ENCODE peak calls at places on chromosomes 7 and 10, in six cellular contexts. E is GM12878, G is GM12865, S is MCF 10A, V is A549, U is posterior vena cava. L is an unnamed sample.

GRCh38 chr10:79384773-79385391 is 37.6 kb downstream of the PPIF start:
- DNase-seq in E (no peak), G (no peak), S (no peak), V (no peak), U (peak; percentile 47), L (no peak)

GRCh38 chr10:116602648-116603400 is 12.1 kb downstream of the PNLIPRP1 start:
- DNase-seq in E (no peak), G (no peak), S (no peak), V (no peak), U (no peak), L (no peak)

GRCh38 chr7:826230-826905 is 5.9 kb upstream of the SUN1 start:
- DNase-seq in E (no peak), G (no peak), S (no peak), V (no peak), U (peak; percentile 72), L (no peak)

GRCh38 chr7:28955723-28956607 is 2.2 kb downstream of the TRIL start:
- DNase-seq in E (no peak), G (no peak), S (peak; percentile 50), V (peak; percentile 33), U (peak; percentile 92), L (peak; percentile 78)

GRCh38 chr10:12165036-12165435 is 30.7 kb downstream of the NUDT5 start:
- DNase-seq in E (no peak), G (no peak), S (no peak), V (no peak), U (no peak), L (no peak)

GRCh38 chr10:3093996-3094395 is 26.6 kb downstream of the PFKP start:
- DNase-seq in E (no peak), G (no peak), S (no peak), V (no peak), U (peak; percentile 80), L (no peak)

GRCh38 chr7:136086712-136087111 is 109.6 kb upstream of the MTPN start:
- DNase-seq in E (peak; percentile 30), G (peak; percentile 24), S (peak; percentile 79), V (peak; percentile 76), U (peak; percentile 71), L (peak; percentile 75)

GRCh38 chr7:41628926-41629325 is 74.0 kb downstream of the INHBA start:
- DNase-seq in E (no peak), G (no peak), S (peak; percentile 8), V (no peak), U (no peak), L (peak; percentile 42)

GRCh38 chr7:158649279-158649678 is 55.3 kb downstream of the NCAPG2 start:
- DNase-seq in E (no peak), G (no peak), S (peak; percentile 80), V (peak; percentile 69), U (no peak), L (peak; percentile 72)

GRCh38 chr7:94450044-94450697 is 55.5 kb downstream of the COL1A2 start:
- DNase-seq in E (no peak), G (no peak), S (no peak), V (no peak), U (no peak), L (no peak)

GRCh38 chr10:33211123-33211878 is 123.2 kb downstream of the NRP1 start:
- DNase-seq in E (no peak), G (peak; percentile 20), S (peak; percentile 55), V (no peak), U (peak; percentile 87), L (no peak)

GRCh38 chr10:13716161-13717071 is 129.7 kb downstream of the PRPF18 start:
- DNase-seq in E (no peak), G (no peak), S (peak; percentile 5), V (no peak), U (no peak), L (no peak)

GRCh38 chr7:6652446-6653011 is 15.4 kb downstream of the ZNF316 start:
- DNase-seq in E (no peak), G (no peak), S (no peak), V (no peak), U (peak; percentile 67), L (no peak)

GRCh38 chr7:94064541-94065191 is 60.5 kb upstream of the BET1 start:
- DNase-seq in E (no peak), G (no peak), S (no peak), V (no peak), U (no peak), L (no peak)

GRCh38 chr7:79653136-79653631 is 199.7 kb upstream of the MAGI2 start:
- DNase-seq in E (no peak), G (no peak), S (no peak), V (no peak), U (no peak), L (no peak)

GRCh38 chr7:18458830-18459229 is 36.7 kb upstream of the HDAC9 start:
- DNase-seq in E (no peak), G (peak; percentile 21), S (peak; percentile 48), V (no peak), U (no peak), L (peak; percentile 95)

GRCh38 chr7:1224093-1224702 is 8.5 kb upstream of the UNCX start:
- DNase-seq in E (no peak), G (no peak), S (no peak), V (no peak), U (no peak), L (no peak)

GRCh38 chr7:44964384-44964830 is 14.4 kb downstream of the MYO1G start:
- DNase-seq in E (no peak), G (no peak), S (no peak), V (peak; percentile 36), U (peak; percentile 34), L (no peak)

GRCh38 chr7:496528-497295 is 22.9 kb downstream of the PDGFA start:
- DNase-seq in E (no peak), G (no peak), S (peak; percentile 40), V (no peak), U (peak; percentile 73), L (no peak)

GRCh38 chr10:50447691-50448090 is 176.1 kb downstream of the SGMS1 start:
- DNase-seq in E (no peak), G (no peak), S (no peak), V (no peak), U (no peak), L (no peak)

GRCh38 chr7:95246935-95247370 is 77.4 kb downstream of the PON1 start:
- DNase-seq in E (peak; percentile 5), G (peak; percentile 67), S (peak; percentile 79), V (peak; percentile 89), U (no peak), L (peak; percentile 73)

GRCh38 chr7:77444123-77444522 is 28.0 kb upstream of the GSAP start:
- DNase-seq in E (no peak), G (no peak), S (no peak), V (no peak), U (no peak), L (no peak)

GRCh38 chr7:17298840-17299476 is 506 bp downstream of the AHR start:
- DNase-seq in E (no peak), G (peak; percentile 61), S (no peak), V (peak; percentile 39), U (peak; percentile 86), L (peak; percentile 54)

GRCh38 chr7:47252706-47253105 is 329.2 kb downstream of the TNS3 start:
- DNase-seq in E (no peak), G (no peak), S (no peak), V (no peak), U (no peak), L (peak; percentile 7)

GRCh38 chr10:124146491-124146890 is 53.1 kb upstream of the CHST15 start:
- DNase-seq in E (no peak), G (no peak), S (no peak), V (no peak), U (no peak), L (no peak)

GRCh38 chr10:114397651-114398145 is 6.6 kb downstream of the AFAP1L2 start:
- DNase-seq in E (no peak), G (peak; percentile 33), S (no peak), V (no peak), U (no peak), L (peak; percentile 29)

GRCh38 chr7:43565786-43566185 is 17.1 kb upstream of the STK17A start:
- DNase-seq in E (no peak), G (no peak), S (no peak), V (no peak), U (no peak), L (no peak)

GRCh38 chr10:30351502-30351901 is 2.4 kb upstream of the MTPAP start:
- DNase-seq in E (no peak), G (no peak), S (no peak), V (no peak), U (no peak), L (no peak)

GRCh38 chr10:112666070-112666469 is 219.1 kb downstream of the VTI1A start:
- DNase-seq in E (no peak), G (no peak), S (no peak), V (no peak), U (no peak), L (no peak)

GRCh38 chr10:17452060-17452894 is 2.1 kb downstream of the ST8SIA6 start:
- DNase-seq in E (no peak), G (no peak), S (no peak), V (no peak), U (no peak), L (no peak)